ENCODE peak calls at places on chromosomes 16 and 17, in five cellular contexts. N is AG04450, J is spleen, M is GM23248, Q is thyroid gland. F is an unnamed sample.

GRCh38 chr17:2266045-2266864 is 37.3 kb downstream of the SMG6 start:
- DNase-seq in N (no peak), J (peak), M (no peak), Q (peak), F (peak)

GRCh38 chr16:74019608-74020007 is 277.0 kb upstream of the PSMD7 start:
- DNase-seq in N (no peak), J (no peak), M (no peak), Q (no peak), F (no peak)

GRCh38 chr17:3693829-3694231 is 2.1 kb downstream of the P2RX5 start:
- DNase-seq in N (no peak), J (no peak), M (no peak), Q (no peak), F (no peak)

GRCh38 chr16:49332589-49333267 is 40.9 kb upstream of the C16orf78 start:
- DNase-seq in N (no peak), J (no peak), M (no peak), Q (peak), F (no peak)

GRCh38 chr17:43691317-43691693 is 29.6 kb upstream of the MEOX1 start:
- DNase-seq in N (no peak), J (no peak), M (no peak), Q (no peak), F (no peak)

GRCh38 chr16:15440852-15441251 is 6.5 kb downstream of the BMERB1 start:
- DNase-seq in N (no peak), J (no peak), M (peak), Q (no peak), F (no peak)

GRCh38 chr17:60901222-60901621 is 223.6 kb downstream of the BCAS3 start:
- DNase-seq in N (no peak), J (no peak), M (peak), Q (no peak), F (no peak)

GRCh38 chr16:1145383-1146100 is 7.4 kb upstream of the CACNA1H start:
- DNase-seq in N (no peak), J (no peak), M (no peak), Q (peak), F (no peak)

GRCh38 chr17:8698142-8699050 is 46.2 kb downstream of the CCDC42 start:
- DNase-seq in N (peak), J (no peak), M (peak), Q (peak), F (no peak)

GRCh38 chr16:3074860-3075545 is 9.6 kb downstream of the IL32 start:
- DNase-seq in N (no peak), J (peak), M (no peak), Q (peak), F (peak)

GRCh38 chr16:3071655-3072054 is 6.2 kb downstream of the IL32 start:
- DNase-seq in N (no peak), J (peak), M (no peak), Q (no peak), F (no peak)

GRCh38 chr16:3073448-3073847 is 8.0 kb downstream of the IL32 start:
- DNase-seq in N (no peak), J (peak), M (no peak), Q (no peak), F (no peak)

GRCh38 chr16:3080024-3080423 is 14.6 kb downstream of the IL32 start:
- DNase-seq in N (no peak), J (peak), M (no peak), Q (no peak), F (no peak)

GRCh38 chr16:3076577-3076976 is 11.1 kb downstream of the IL32 start:
- DNase-seq in N (no peak), J (peak), M (no peak), Q (no peak), F (peak)
- H3K4me3 ChIP-seq in N (no peak), J (no peak), M (no peak), Q (no peak), F (peak)

GRCh38 chr17:75937652-75938051 is 3.2 kb downstream of the FBF1 start:
- DNase-seq in N (no peak), J (no peak), M (no peak), Q (no peak), F (no peak)

GRCh38 chr17:75945202-75945601 is 4.4 kb upstream of the FBF1 start:
- DNase-seq in N (no peak), J (no peak), M (no peak), Q (no peak), F (no peak)

GRCh38 chr17:75941442-75941819 is 589 bp upstream of the FBF1 start:
- DNase-seq in N (no peak), J (no peak), M (no peak), Q (no peak), F (no peak)

GRCh38 chr17:75942473-75942872 is 1.6 kb upstream of the FBF1 start:
- DNase-seq in N (no peak), J (no peak), M (no peak), Q (no peak), F (no peak)

GRCh38 chr17:75940727-75941441 is at the start of gene FBF1:
- DNase-seq in N (peak), J (peak), M (peak), Q (peak), F (peak)
- H3K4me3 ChIP-seq in N (peak), J (peak), M (peak), Q (peak), F (peak)

GRCh38 chr17:50533185-50533584 is 650 bp downstream of the EPN3 start:
- DNase-seq in N (no peak), J (no peak), M (no peak), Q (no peak), F (no peak)
- H3K4me3 ChIP-seq in N (no peak), J (no peak), M (no peak), Q (no peak), F (no peak)

DNA sequence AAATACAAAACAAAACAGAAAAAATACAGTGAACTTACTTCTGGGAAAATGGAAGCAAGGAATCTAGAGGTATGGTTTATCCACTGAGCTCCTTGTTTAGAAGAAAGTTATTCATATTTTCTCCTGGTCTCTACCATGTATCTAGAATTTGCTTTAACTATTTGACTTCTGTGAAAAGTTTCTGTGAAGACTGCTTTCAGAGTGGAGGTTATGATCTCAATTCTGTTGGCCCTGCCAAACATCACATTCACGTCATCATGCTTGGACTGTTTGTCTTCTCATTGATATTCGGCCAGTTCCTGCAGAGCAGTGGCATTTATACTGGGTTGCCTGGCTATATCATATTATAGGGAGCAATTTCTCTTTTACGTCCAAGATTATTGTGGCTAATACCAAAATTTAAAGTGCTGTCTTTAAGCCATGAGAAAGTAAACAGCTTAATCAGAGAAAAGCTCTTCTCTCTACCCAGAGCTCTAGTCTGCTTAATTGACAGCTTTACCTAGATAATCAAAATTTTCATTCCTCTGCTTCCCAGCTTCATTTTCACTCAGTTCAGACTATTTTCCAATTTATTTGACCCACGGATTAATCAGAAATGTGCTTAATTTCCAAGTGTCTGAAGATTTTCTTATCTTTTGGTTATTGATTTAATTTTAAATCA is at the start of gene ABCA8:
- DNase-seq in N (peak), J (no peak), M (peak), Q (peak), F (no peak)
- H3K4me3 ChIP-seq in N (peak), J (peak), M (peak), Q (no peak), F (no peak)

GRCh38 chr17:20074489-20074888 is 65.3 kb downstream of the SPECC1 start:
- DNase-seq in N (no peak), J (no peak), M (no peak), Q (no peak), F (no peak)

GRCh38 chr17:20072692-20072992 is 63.5 kb downstream of the SPECC1 start:
- DNase-seq in N (no peak), J (no peak), M (no peak), Q (no peak), F (no peak)

GRCh38 chr17:20074001-20074400 is 64.8 kb downstream of the SPECC1 start:
- DNase-seq in N (no peak), J (no peak), M (no peak), Q (no peak), F (no peak)

GRCh38 chr17:20071824-20072691 is 62.9 kb downstream of the SPECC1 start:
- DNase-seq in N (no peak), J (no peak), M (no peak), Q (no peak), F (no peak)

GRCh38 chr17:20073056-20073979 is 64.2 kb downstream of the SPECC1 start:
- DNase-seq in N (no peak), J (peak), M (no peak), Q (peak), F (peak)
- H3K4me3 ChIP-seq in N (no peak), J (peak), M (no peak), Q (no peak), F (peak)

DNA sequence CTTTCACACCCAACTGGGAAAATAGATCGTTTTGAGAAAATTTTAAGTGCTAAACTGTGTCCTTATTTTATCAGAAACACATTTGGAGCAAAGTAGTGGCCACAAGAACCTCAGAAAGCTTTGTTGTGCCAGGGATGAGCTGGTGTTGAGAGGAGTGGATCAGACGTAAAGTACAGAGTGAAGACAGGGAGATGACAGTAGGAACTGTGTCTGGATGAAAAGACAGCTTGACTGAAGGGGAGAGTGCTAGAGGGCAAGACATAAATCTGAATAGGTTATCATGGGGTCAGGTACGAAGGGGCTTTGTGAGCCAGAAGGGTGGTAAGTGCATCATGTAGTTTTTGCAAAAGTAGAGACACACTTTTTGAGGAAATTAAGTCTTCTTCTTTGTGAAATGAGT is 39.3 kb upstream of the CARMIL2 start:
- DNase-seq in N (no peak), J (no peak), M (no peak), Q (no peak), F (no peak)
- H3K4me3 ChIP-seq in N (no peak), J (no peak), M (no peak), Q (no peak), F (no peak)

F was measured in Jurkat, Clone E6-1.